ENCODE peak calls at places on chromosomes 6 and 20, in five cellular contexts. T is uterus, B is hepatocyte, A is pancreas, Z is tibial nerve. G is an unnamed sample. For H3K9me3 and H3K4me1, the result is how much of the 10 kb centered on the place peaks cover.

GRCh38 chr20:60473240-60473639 is 515.0 kb downstream of the CDH26 start:
- DNase-seq in T (no peak), B (no peak), A (no peak), Z (no peak), G (no peak)

GRCh38 chr20:43392561-43392960 is 65.1 kb upstream of the SRSF6 start:
- DNase-seq in T (no peak), B (no peak), A (no peak), Z (no peak), G (no peak)

GRCh38 chr6:45650527-45651135 is 272.9 kb upstream of the SUPT3H start:
- DNase-seq in T (no peak), B (peak), A (no peak), Z (no peak), G (no peak)

GRCh38 chr6:105566503-105566902 is 163.6 kb upstream of the PREP start:
- DNase-seq in T (no peak), B (no peak), A (no peak), Z (no peak), G (no peak)

GRCh38 chr20:11144114-11144513 is 470.3 kb upstream of the JAG1 start:
- DNase-seq in T (no peak), B (no peak), A (no peak), Z (no peak), G (peak)

GRCh38 chr20:47278907-47279348 is 77.6 kb downstream of the ZMYND8 start:
- DNase-seq in T (no peak), B (peak), A (no peak), Z (no peak), G (no peak)

GRCh38 chr20:20849126-20849525 is 136.7 kb upstream of the RALGAPA2 start:
- DNase-seq in T (no peak), B (no peak), A (no peak), Z (no peak), G (no peak)

GRCh38 chr6:136550045-136550329 is 235 bp downstream of the MAP7 start:
- DNase-seq in T (peak), B (no peak), A (no peak), Z (no peak), G (no peak)

GRCh38 chr6:161684721-161685120 is 410.9 kb upstream of the AGPAT4 start:
- DNase-seq in T (no peak), B (no peak), A (no peak), Z (no peak), G (no peak)

GRCh38 chr20:45320948-45321595 is 13.0 kb upstream of the MATN4 start:
- DNase-seq in T (no peak), B (no peak), A (no peak), Z (no peak), G (no peak)

DNA sequence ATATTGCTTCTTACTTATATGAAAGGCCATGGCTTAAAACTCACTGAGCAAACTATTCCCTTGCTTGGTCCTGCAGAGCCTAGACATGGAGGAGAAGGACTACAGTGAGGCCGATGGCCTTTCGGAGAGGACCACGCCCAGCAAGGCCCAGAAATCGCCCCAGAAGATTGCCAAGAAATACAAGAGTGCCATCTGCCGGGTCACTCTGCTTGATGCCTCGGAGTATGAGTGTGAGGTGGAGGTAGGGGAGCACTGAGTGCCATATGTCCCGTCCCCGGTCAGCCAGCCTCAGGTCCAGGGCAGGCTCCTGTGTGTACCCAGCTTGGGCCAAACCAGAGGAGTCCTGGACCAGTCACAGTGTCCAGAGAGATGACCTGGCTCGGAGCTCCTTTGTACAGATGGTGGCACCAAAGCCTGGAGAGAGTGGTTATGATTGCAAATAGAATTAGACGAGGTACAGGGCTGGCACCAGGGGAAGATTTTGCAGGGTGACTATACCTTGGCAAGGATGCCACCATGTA is 21.0 kb downstream of the EPB41L1 start:
- DNase-seq in T (no peak), B (no peak), A (no peak), Z (no peak), G (no peak)
- H3K9me3 ChIP-seq in T (under half), B (under half), A (under half), Z (under half), G (under half)

GRCh38 chr6:1592852-1593251 is 16.9 kb upstream of the FOXC1 start:
- DNase-seq in T (no peak), B (no peak), A (no peak), Z (no peak), G (peak)
- H3K4me1 ChIP-seq in T (under half), B (under half), A (under half), Z (under half), G (under half)

DNA sequence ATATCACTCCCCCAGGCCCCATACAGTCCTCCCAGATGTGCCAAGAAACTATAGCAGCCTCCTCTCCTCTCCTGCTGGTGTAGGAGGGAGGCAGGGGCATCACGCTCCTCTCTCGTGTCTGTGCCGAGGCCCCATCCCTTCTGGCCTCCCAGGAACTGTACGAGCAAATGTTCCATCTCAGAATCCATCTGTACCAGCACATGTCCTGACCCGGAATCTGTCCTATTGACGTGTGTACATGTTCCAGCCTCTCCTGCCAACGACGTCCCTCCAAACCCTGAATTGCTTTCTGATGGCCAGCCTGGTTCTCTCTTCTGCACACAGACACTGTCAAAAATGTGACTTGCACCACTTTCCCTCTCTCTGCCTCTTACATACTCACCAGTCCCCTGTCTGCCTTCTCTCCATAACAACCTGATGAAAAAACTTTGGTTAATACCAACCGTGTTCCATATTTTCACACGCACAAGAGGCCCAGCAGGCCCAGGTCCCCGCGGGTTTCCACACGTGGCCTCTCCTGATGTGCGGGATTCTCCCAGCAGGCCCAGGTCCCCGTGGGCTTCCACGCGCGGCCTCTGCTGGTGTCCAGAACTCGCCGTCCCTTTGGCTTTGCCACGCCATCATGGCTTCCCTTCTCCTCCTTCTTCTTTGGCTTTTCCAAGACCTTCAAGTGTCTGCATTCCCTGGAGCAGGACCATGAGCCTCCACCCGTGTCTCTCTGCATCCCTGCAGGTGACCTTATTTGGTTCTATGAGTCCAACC is 125.2 kb upstream of the THBS2 start:
- DNase-seq in T (no peak), B (no peak), A (no peak), Z (no peak), G (no peak)
- H3K9me3 ChIP-seq in T (under half), B (under half), A (under half), Z (under half), G (under half)

DNA sequence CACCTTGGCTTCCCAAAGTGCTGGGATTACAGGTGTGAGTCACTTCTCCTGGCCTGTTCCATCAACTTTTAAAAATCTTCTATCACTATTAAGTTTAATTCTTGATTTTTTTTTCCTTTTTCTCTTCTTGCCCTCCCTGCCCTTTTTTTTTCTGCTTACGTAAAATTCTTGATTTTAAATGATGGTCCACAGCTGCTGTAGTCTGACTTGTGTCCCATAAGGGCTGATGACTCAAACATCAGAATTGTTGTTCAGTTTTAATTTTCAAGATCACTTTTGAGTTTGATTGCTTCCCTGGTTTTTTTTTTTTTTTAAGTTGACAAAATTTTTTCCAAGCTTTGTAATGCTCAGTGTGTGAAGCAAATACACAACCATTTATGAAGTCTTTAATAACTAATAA is 61.9 kb downstream of the CBFA2T2 start:
- DNase-seq in T (no peak), B (no peak), A (no peak), Z (no peak), G (no peak)
- H3K4me1 ChIP-seq in T (under half), B (under half), A (under half), Z (under half), G (under half)

GRCh38 chr6:17562636-17563035 is 37.5 kb upstream of the FAM8A1 start:
- DNase-seq in T (no peak), B (no peak), A (no peak), Z (no peak), G (no peak)
- H3K9me3 ChIP-seq in T (under half), B (under half), A (under half), Z (under half), G (under half)

GRCh38 chr6:3385660-3386151 is 71.1 kb downstream of the SLC22A23 start:
- DNase-seq in T (no peak), B (no peak), A (no peak), Z (peak), G (peak)
- H3K4me1 ChIP-seq in T (under half), B (under half), A (under half), Z (under half), G (under half)

DNA sequence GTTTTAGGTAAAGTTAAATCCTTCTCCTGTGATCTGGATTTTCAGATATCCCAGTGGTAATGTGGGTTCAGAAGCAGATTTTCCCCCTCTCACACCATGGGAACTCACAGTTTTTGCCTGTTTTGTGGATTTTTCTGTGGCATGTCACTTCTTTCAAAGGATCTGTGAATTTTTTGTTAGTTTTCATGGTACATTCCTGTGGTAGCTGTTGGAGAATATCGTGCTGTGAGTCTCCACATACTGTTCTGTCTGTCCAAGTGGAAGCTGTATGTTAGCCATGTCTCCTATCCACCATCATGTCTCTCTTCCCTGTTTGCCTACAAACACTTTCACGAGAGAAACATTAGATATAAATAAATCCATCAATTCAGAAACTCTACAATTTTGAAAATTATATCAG is 378.7 kb upstream of the ADGRB3 start:
- DNase-seq in T (no peak), B (no peak), A (no peak), Z (no peak), G (no peak)
- H3K9me3 ChIP-seq in T (under half), B (under half), A (under half), Z (under half), G (under half)

DNA sequence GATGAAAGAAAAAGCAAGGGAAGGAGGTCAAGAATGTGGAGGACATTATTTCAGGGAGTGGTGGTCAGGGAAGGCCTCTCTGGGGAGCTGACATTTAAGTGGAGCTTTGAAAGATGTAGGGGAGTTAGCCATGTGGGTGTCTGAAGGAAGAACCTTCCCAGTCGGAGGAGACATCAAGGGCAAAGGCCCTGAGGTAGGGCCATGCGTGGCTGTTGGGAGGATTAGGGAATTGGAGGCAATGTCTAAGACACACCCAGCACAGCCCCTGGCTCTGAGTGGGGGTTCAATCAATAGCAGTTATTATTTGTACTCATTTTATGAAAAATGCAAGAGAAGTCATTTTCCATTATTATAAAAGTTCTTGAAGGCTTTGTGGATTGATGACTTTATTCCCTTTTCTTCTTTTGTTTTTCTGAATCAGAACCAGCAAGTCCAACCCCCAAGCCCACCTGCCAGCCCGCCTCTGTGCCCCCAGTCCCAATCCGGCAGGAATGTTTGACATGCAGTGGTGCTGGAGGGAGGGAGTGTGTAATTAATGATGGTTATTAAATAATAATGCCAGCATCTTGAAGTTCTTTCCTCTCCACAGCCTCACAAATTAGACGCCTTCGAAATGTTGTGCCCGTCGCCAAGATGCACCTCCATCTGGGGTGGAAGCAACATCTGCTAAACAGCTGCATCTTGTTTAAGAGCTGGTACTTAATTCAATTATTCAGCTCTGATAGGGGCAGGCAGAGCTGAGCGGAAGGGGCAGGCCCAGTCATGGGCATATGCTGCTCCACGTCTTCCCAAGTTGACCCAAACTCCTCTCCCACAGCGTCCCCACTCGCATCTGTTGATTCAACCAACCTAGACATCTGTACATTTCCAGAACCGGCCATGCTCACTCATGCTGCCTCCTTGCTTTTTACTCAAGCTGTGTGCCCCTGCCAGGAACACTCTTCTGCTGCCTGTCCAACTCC is 81.3 kb upstream of the SIRPA start:
- DNase-seq in T (no peak), B (no peak), A (no peak), Z (no peak), G (no peak)
- H3K4me1 ChIP-seq in T (under half), B (under half), A (under half), Z (under half), G (half or more)

G was measured in ascending aorta.